ENCODE peak calls at places on chromosome 14, in seven cellular contexts. K is stimulated activated CD4-positive, alpha-beta T cell treated with anti-CD3 and anti-CD28 coated beads, Interleukin-12 subunit alpha, Interleukin-12 subunit beta, amount 100 ng/mL, for 48 hours; Z is stimulated activated CD8-positive, alpha-beta memory T cell treated with anti-CD3 and anti-CD28 coated beads, Interleukin-4, amount 100 ng/mL, for 1 hour; G is activated naive CD8-positive, alpha-beta T cell treated with anti-CD3 and anti-CD28 coated beads, Interleukin-2, amount 10 ng/mL, durations not matched to agents 7 days and 5 days; T is activated CD4-positive, alpha-beta T cell treated with anti-CD3 and anti-CD28 coated beads for 1 hour; M is NCI-H1930; H is AG09319. V is an unnamed sample.

GRCh38 chr14:76467843-76468242 is 91.9 kb downstream of the ESRRB start:
- DNase-seq in K (no peak), Z (no peak), G (no peak), T (no peak), M (no peak), H (no peak), V (no peak)

GRCh38 chr14:21203470-21204166 is 47.8 kb upstream of the OR5AU1 start:
- DNase-seq in K (no peak), Z (no peak), G (no peak), T (no peak), M (no peak), H (no peak), V (no peak)

GRCh38 chr14:20998139-20998538 is 954 bp upstream of the SLC39A2 start:
- DNase-seq in K (no peak), Z (no peak), G (no peak), T (no peak), M (no peak), H (no peak), V (no peak)

GRCh38 chr14:31592619-31593018 is 31.4 kb downstream of the NUBPL start:
- DNase-seq in K (no peak), Z (no peak), G (no peak), T (no peak), M (no peak), H (no peak), V (no peak)

GRCh38 chr14:70716958-70717357 is 75.2 kb downstream of the TTC9 start:
- DNase-seq in K (no peak), Z (no peak), G (no peak), T (no peak), M (no peak), H (no peak), V (no peak)

GRCh38 chr14:64213079-64213478 is 81.1 kb downstream of the ESR2 start:
- DNase-seq in K (no peak), Z (no peak), G (no peak), T (no peak), M (no peak), H (no peak), V (no peak)

GRCh38 chr14:76884853-76885276 is 58.7 kb downstream of the LRRC74A start:
- DNase-seq in K (no peak), Z (no peak), G (no peak), T (no peak), M (no peak), H (no peak), V (no peak)

GRCh38 chr14:89564291-89564957 is 147.4 kb upstream of the FOXN3 start:
- DNase-seq in K (no peak), Z (no peak), G (no peak), T (no peak), M (no peak), H (no peak), V (no peak)

GRCh38 chr14:58640959-58641358 is 3.2 kb downstream of the DACT1 start:
- DNase-seq in K (no peak), Z (no peak), G (no peak), T (no peak), M (no peak), H (no peak), V (no peak)

GRCh38 chr14:90140956-90141316 is 79.1 kb downstream of the KCNK13 start:
- DNase-seq in K (no peak), Z (no peak), G (no peak), T (no peak), M (no peak), H (no peak), V (no peak)

GRCh38 chr14:92105845-92106094 is 612 bp downstream of the ATXN3 start:
- DNase-seq in K (peak; percentile 9), Z (no peak), G (no peak), T (no peak), M (no peak), H (no peak), V (no peak)

GRCh38 chr14:90388437-90388836 is 8.4 kb upstream of the CALM1 start:
- DNase-seq in K (no peak), Z (no peak), G (no peak), T (no peak), M (peak; percentile 12), H (no peak), V (no peak)

GRCh38 chr14:103130017-103130764 is 6.9 kb downstream of the TNFAIP2 start:
- DNase-seq in K (no peak), Z (no peak), G (no peak), T (no peak), M (no peak), H (no peak), V (no peak)

GRCh38 chr14:67820428-67820881 is 876 bp downstream of the RAD51B start:
- DNase-seq in K (peak; percentile 14), Z (no peak), G (no peak), T (no peak), M (no peak), H (no peak), V (no peak)

GRCh38 chr14:105294142-105294597 is 6.6 kb downstream of the BRF1 start:
- DNase-seq in K (no peak), Z (peak; percentile 35), G (peak; percentile 73), T (peak; percentile 39), M (no peak), H (no peak), V (no peak)

GRCh38 chr14:87149583-87150354 is 843.2 kb downstream of the GALC start:
- DNase-seq in K (no peak), Z (no peak), G (no peak), T (no peak), M (no peak), H (peak; percentile 68), V (no peak)

GRCh38 chr14:45716506-45716905 is 463.5 kb upstream of the MIS18BP1 start:
- DNase-seq in K (no peak), Z (no peak), G (no peak), T (no peak), M (no peak), H (no peak), V (no peak)

GRCh38 chr14:75188520-75189267 is 12.3 kb upstream of the TMED10 start:
- DNase-seq in K (no peak), Z (no peak), G (no peak), T (no peak), M (no peak), H (no peak), V (no peak)

GRCh38 chr14:50488521-50488920 is 43.8 kb downstream of the MAP4K5 start:
- DNase-seq in K (no peak), Z (no peak), G (no peak), T (no peak), M (no peak), H (no peak), V (no peak)

GRCh38 chr14:45972416-45972815 is 679.2 kb downstream of the RPL10L start:
- DNase-seq in K (no peak), Z (no peak), G (no peak), T (no peak), M (peak; percentile 18), H (no peak), V (no peak)

GRCh38 chr14:56325251-56325839 is 207.1 kb downstream of the PELI2 start:
- DNase-seq in K (no peak), Z (no peak), G (no peak), T (no peak), M (no peak), H (no peak), V (no peak)

GRCh38 chr14:96083667-96084320 is 44.6 kb downstream of the C14orf132 start:
- DNase-seq in K (no peak), Z (no peak), G (no peak), T (no peak), M (no peak), H (no peak), V (no peak)

GRCh38 chr14:32028599-32028998 is 48.5 kb upstream of the ARHGAP5 start:
- DNase-seq in K (no peak), Z (no peak), G (no peak), T (no peak), M (no peak), H (no peak), V (no peak)

GRCh38 chr14:95389471-95390011 is 69.8 kb upstream of the CLMN start:
- DNase-seq in K (no peak), Z (no peak), G (no peak), T (no peak), M (no peak), H (no peak), V (peak; percentile 12)

GRCh38 chr14:68976160-68977067 is 2.7 kb downstream of the ACTN1 start:
- DNase-seq in K (no peak), Z (no peak), G (no peak), T (no peak), M (no peak), H (no peak), V (no peak)

GRCh38 chr14:20427231-20428009 is 8.5 kb downstream of the KLHL33 start:
- DNase-seq in K (no peak), Z (no peak), G (no peak), T (no peak), M (no peak), H (no peak), V (no peak)

V was measured in brain pericyte.